ENCODE peak calls at places on chromosomes 6 and 20, in ten cellular contexts. One of them, this sample, is unnamed.

GRCh38 chr6:45323656-45324224 is 4.4 kb upstream of the RUNX2 start:
- DNase-seq in upper lobe of right lung: no peak
- DNase-seq in AG04450: no peak
- DNase-seq in tibial nerve: no peak
- DNase-seq in mesenchymal stem cell: no peak
- DNase-seq in body of pancreas: no peak
- DNase-seq in substantia nigra: no peak
- DNase-seq in GM23338: no peak
- DNase-seq in GM23248: no peak
- DNase-seq in fibroblast of lung: no peak
- DNase-seq in this sample: no peak

GRCh38 chr6:151389640-151390275 is 1.6 kb downstream of the ZBTB2 start:
- DNase-seq in upper lobe of right lung: peak
- DNase-seq in AG04450: no peak
- DNase-seq in tibial nerve: peak
- DNase-seq in mesenchymal stem cell: peak
- DNase-seq in body of pancreas: peak
- DNase-seq in substantia nigra: peak
- DNase-seq in GM23338: peak
- DNase-seq in GM23248: peak
- DNase-seq in fibroblast of lung: peak
- DNase-seq in this sample: no peak

GRCh38 chr6:118705799-118706481 is 54.5 kb upstream of the CEP85L start:
- DNase-seq in upper lobe of right lung: no peak
- DNase-seq in AG04450: no peak
- DNase-seq in tibial nerve: no peak
- DNase-seq in mesenchymal stem cell: peak
- DNase-seq in body of pancreas: no peak
- DNase-seq in substantia nigra: no peak
- DNase-seq in GM23338: peak
- DNase-seq in GM23248: peak
- DNase-seq in fibroblast of lung: peak
- DNase-seq in this sample: no peak

GRCh38 chr20:12022121-12022520 is 104.4 kb downstream of the BTBD3 start:
- DNase-seq in upper lobe of right lung: no peak
- DNase-seq in AG04450: no peak
- DNase-seq in tibial nerve: no peak
- DNase-seq in mesenchymal stem cell: no peak
- DNase-seq in body of pancreas: no peak
- DNase-seq in substantia nigra: no peak
- DNase-seq in GM23338: no peak
- DNase-seq in GM23248: no peak
- DNase-seq in fibroblast of lung: no peak
- DNase-seq in this sample: no peak

GRCh38 chr6:158056804-158057203 is 75.1 kb downstream of the SYNJ2 start:
- DNase-seq in upper lobe of right lung: no peak
- DNase-seq in AG04450: no peak
- DNase-seq in tibial nerve: no peak
- DNase-seq in mesenchymal stem cell: no peak
- DNase-seq in body of pancreas: no peak
- DNase-seq in substantia nigra: no peak
- DNase-seq in GM23338: no peak
- DNase-seq in GM23248: no peak
- DNase-seq in fibroblast of lung: no peak
- DNase-seq in this sample: no peak

GRCh38 chr6:6875818-6876470 is 231.8 kb upstream of the RREB1 start:
- DNase-seq in upper lobe of right lung: no peak
- DNase-seq in AG04450: peak
- DNase-seq in tibial nerve: no peak
- DNase-seq in mesenchymal stem cell: peak
- DNase-seq in body of pancreas: no peak
- DNase-seq in substantia nigra: no peak
- DNase-seq in GM23338: no peak
- DNase-seq in GM23248: peak
- DNase-seq in fibroblast of lung: peak
- DNase-seq in this sample: peak

GRCh38 chr6:34362909-34363713 is 29.4 kb downstream of the NUDT3 start:
- DNase-seq in upper lobe of right lung: no peak
- DNase-seq in AG04450: no peak
- DNase-seq in tibial nerve: no peak
- DNase-seq in mesenchymal stem cell: no peak
- DNase-seq in body of pancreas: no peak
- DNase-seq in substantia nigra: no peak
- DNase-seq in GM23338: peak
- DNase-seq in GM23248: no peak
- DNase-seq in fibroblast of lung: no peak
- DNase-seq in this sample: no peak

GRCh38 chr6:35485402-35485877 is 11.4 kb downstream of the TEAD3 start:
- DNase-seq in upper lobe of right lung: peak
- DNase-seq in AG04450: no peak
- DNase-seq in tibial nerve: no peak
- DNase-seq in mesenchymal stem cell: peak
- DNase-seq in body of pancreas: no peak
- DNase-seq in substantia nigra: no peak
- DNase-seq in GM23338: peak
- DNase-seq in GM23248: peak
- DNase-seq in fibroblast of lung: peak
- DNase-seq in this sample: no peak

GRCh38 chr6:28586273-28586672 is 60.6 kb downstream of the GPX5 start:
- DNase-seq in upper lobe of right lung: no peak
- DNase-seq in AG04450: no peak
- DNase-seq in tibial nerve: no peak
- DNase-seq in mesenchymal stem cell: no peak
- DNase-seq in body of pancreas: no peak
- DNase-seq in substantia nigra: no peak
- DNase-seq in GM23338: peak
- DNase-seq in GM23248: no peak
- DNase-seq in fibroblast of lung: peak
- DNase-seq in this sample: no peak

GRCh38 chr6:28587746-28588075 is 62.0 kb downstream of the GPX5 start:
- DNase-seq in upper lobe of right lung: no peak
- DNase-seq in AG04450: no peak
- DNase-seq in tibial nerve: no peak
- DNase-seq in mesenchymal stem cell: peak
- DNase-seq in body of pancreas: no peak
- DNase-seq in substantia nigra: no peak
- DNase-seq in GM23338: no peak
- DNase-seq in GM23248: peak
- DNase-seq in fibroblast of lung: peak
- DNase-seq in this sample: no peak

GRCh38 chr6:28587011-28587745 is 61.5 kb downstream of the GPX5 start:
- DNase-seq in upper lobe of right lung: peak
- DNase-seq in AG04450: no peak
- DNase-seq in tibial nerve: no peak
- DNase-seq in mesenchymal stem cell: peak
- DNase-seq in body of pancreas: peak
- DNase-seq in substantia nigra: peak
- DNase-seq in GM23338: peak
- DNase-seq in GM23248: peak
- DNase-seq in fibroblast of lung: peak
- DNase-seq in this sample: no peak

GRCh38 chr6:28589234-28589951 is 63.7 kb downstream of the GPX5 start:
- DNase-seq in upper lobe of right lung: no peak
- DNase-seq in AG04450: peak
- DNase-seq in tibial nerve: peak
- DNase-seq in mesenchymal stem cell: peak
- DNase-seq in body of pancreas: peak
- DNase-seq in substantia nigra: no peak
- DNase-seq in GM23338: peak
- DNase-seq in GM23248: peak
- DNase-seq in fibroblast of lung: peak
- DNase-seq in this sample: no peak

DNA sequence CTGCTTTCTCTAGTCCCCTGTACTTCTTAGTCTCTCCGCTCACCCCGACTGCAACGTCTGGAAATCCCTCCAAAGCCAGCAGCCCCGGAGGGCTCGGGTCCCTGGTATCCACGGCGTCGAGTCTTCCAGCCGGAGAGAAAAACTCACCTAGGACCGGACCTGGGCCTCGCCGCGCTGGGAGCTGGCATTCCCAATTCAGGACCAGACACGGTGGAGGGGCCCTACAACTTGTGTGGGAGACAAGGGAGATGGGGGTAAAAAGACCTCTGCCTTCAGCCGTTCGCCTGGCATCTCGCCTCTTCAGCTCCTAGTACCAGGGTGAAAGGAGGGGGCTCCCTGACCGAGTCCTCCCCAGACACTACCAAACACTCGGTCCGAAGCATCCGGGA is 64.3 kb downstream of the GPX5 start:
- DNase-seq in upper lobe of right lung: no peak
- DNase-seq in AG04450: no peak
- DNase-seq in tibial nerve: no peak
- DNase-seq in mesenchymal stem cell: no peak
- DNase-seq in body of pancreas: no peak
- DNase-seq in substantia nigra: no peak
- DNase-seq in GM23338: peak
- DNase-seq in GM23248: peak
- DNase-seq in fibroblast of lung: peak
- DNase-seq in this sample: no peak
- H3K27ac ChIP-seq in upper lobe of right lung: no peak
- H3K27ac ChIP-seq in AG04450: peak
- H3K27ac ChIP-seq in tibial nerve: no peak
- H3K27ac ChIP-seq in mesenchymal stem cell: no peak
- H3K27ac ChIP-seq in body of pancreas: no peak
- H3K27ac ChIP-seq in substantia nigra: no peak
- H3K27ac ChIP-seq in GM23338: peak
- H3K27ac ChIP-seq in GM23248: peak
- H3K27ac ChIP-seq in fibroblast of lung: no peak
- H3K27ac ChIP-seq in this sample: no peak

GRCh38 chr6:141364232-141364631 is 768.5 kb upstream of the GJE1 start:
- DNase-seq in upper lobe of right lung: no peak
- DNase-seq in AG04450: no peak
- DNase-seq in tibial nerve: no peak
- DNase-seq in mesenchymal stem cell: no peak
- DNase-seq in body of pancreas: no peak
- DNase-seq in substantia nigra: no peak
- DNase-seq in GM23338: no peak
- DNase-seq in GM23248: no peak
- DNase-seq in fibroblast of lung: no peak
- DNase-seq in this sample: no peak

GRCh38 chr6:141364694-141365093 is 768.0 kb upstream of the GJE1 start:
- DNase-seq in upper lobe of right lung: no peak
- DNase-seq in AG04450: no peak
- DNase-seq in tibial nerve: no peak
- DNase-seq in mesenchymal stem cell: no peak
- DNase-seq in body of pancreas: no peak
- DNase-seq in substantia nigra: no peak
- DNase-seq in GM23338: no peak
- DNase-seq in GM23248: no peak
- DNase-seq in fibroblast of lung: no peak
- DNase-seq in this sample: no peak

GRCh38 chr6:141361559-141361958 is 771.2 kb upstream of the GJE1 start:
- DNase-seq in upper lobe of right lung: no peak
- DNase-seq in AG04450: no peak
- DNase-seq in tibial nerve: no peak
- DNase-seq in mesenchymal stem cell: no peak
- DNase-seq in body of pancreas: no peak
- DNase-seq in substantia nigra: no peak
- DNase-seq in GM23338: no peak
- DNase-seq in GM23248: no peak
- DNase-seq in fibroblast of lung: no peak
- DNase-seq in this sample: no peak

GRCh38 chr6:141354191-141354950 is 778.4 kb upstream of the GJE1 start:
- DNase-seq in upper lobe of right lung: no peak
- DNase-seq in AG04450: no peak
- DNase-seq in tibial nerve: no peak
- DNase-seq in mesenchymal stem cell: no peak
- DNase-seq in body of pancreas: no peak
- DNase-seq in substantia nigra: no peak
- DNase-seq in GM23338: peak
- DNase-seq in GM23248: no peak
- DNase-seq in fibroblast of lung: no peak
- DNase-seq in this sample: no peak

DNA sequence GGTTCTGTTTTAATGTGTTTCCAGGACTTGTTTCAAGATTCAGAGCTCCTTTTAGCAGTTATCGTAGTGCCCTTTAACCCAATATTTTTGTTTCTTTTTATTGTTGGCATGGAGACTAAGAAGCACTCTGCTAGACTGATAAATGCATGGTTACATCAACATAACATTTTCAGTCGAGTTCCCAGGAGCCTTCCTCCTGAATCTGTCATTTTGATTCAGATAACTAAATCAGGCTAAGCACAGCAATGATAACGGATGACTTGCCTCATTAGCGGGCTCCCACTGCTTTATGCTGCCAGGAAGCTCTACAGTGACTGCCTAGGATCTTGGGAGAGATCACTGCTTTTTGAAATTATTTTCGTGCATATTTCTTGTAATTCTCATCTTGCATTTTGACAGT is 772.8 kb upstream of the GJE1 start:
- DNase-seq in upper lobe of right lung: no peak
- DNase-seq in AG04450: no peak
- DNase-seq in tibial nerve: no peak
- DNase-seq in mesenchymal stem cell: peak
- DNase-seq in body of pancreas: no peak
- DNase-seq in substantia nigra: no peak
- DNase-seq in GM23338: no peak
- DNase-seq in GM23248: no peak
- DNase-seq in fibroblast of lung: peak
- DNase-seq in this sample: no peak
- H3K27ac ChIP-seq in upper lobe of right lung: no peak
- H3K27ac ChIP-seq in AG04450: no peak
- H3K27ac ChIP-seq in tibial nerve: no peak
- H3K27ac ChIP-seq in mesenchymal stem cell: no peak
- H3K27ac ChIP-seq in body of pancreas: no peak
- H3K27ac ChIP-seq in substantia nigra: no peak
- H3K27ac ChIP-seq in GM23338: no peak
- H3K27ac ChIP-seq in GM23248: no peak
- H3K27ac ChIP-seq in fibroblast of lung: no peak
- H3K27ac ChIP-seq in this sample: no peak

GRCh38 chr6:47195251-47195650 is 114.5 kb downstream of the TNFRSF21 start:
- DNase-seq in upper lobe of right lung: no peak
- DNase-seq in AG04450: no peak
- DNase-seq in tibial nerve: no peak
- DNase-seq in mesenchymal stem cell: peak
- DNase-seq in body of pancreas: no peak
- DNase-seq in substantia nigra: no peak
- DNase-seq in GM23338: no peak
- DNase-seq in GM23248: no peak
- DNase-seq in fibroblast of lung: no peak
- DNase-seq in this sample: no peak
- H3K27ac ChIP-seq in upper lobe of right lung: no peak
- H3K27ac ChIP-seq in AG04450: no peak
- H3K27ac ChIP-seq in tibial nerve: no peak
- H3K27ac ChIP-seq in mesenchymal stem cell: no peak
- H3K27ac ChIP-seq in body of pancreas: no peak
- H3K27ac ChIP-seq in substantia nigra: no peak
- H3K27ac ChIP-seq in GM23338: no peak
- H3K27ac ChIP-seq in GM23248: no peak
- H3K27ac ChIP-seq in fibroblast of lung: no peak
- H3K27ac ChIP-seq in this sample: no peak

GRCh38 chr6:14002176-14002947 is 77.6 kb downstream of the RNF182 start:
- DNase-seq in upper lobe of right lung: no peak
- DNase-seq in AG04450: no peak
- DNase-seq in tibial nerve: no peak
- DNase-seq in mesenchymal stem cell: no peak
- DNase-seq in body of pancreas: no peak
- DNase-seq in substantia nigra: no peak
- DNase-seq in GM23338: peak
- DNase-seq in GM23248: no peak
- DNase-seq in fibroblast of lung: no peak
- DNase-seq in this sample: no peak

GRCh38 chr6:14001329-14002012 is 76.7 kb downstream of the RNF182 start:
- DNase-seq in upper lobe of right lung: no peak
- DNase-seq in AG04450: peak
- DNase-seq in tibial nerve: no peak
- DNase-seq in mesenchymal stem cell: peak
- DNase-seq in body of pancreas: no peak
- DNase-seq in substantia nigra: no peak
- DNase-seq in GM23338: no peak
- DNase-seq in GM23248: peak
- DNase-seq in fibroblast of lung: peak
- DNase-seq in this sample: peak

GRCh38 chr6:14000901-14001300 is 76.1 kb downstream of the RNF182 start:
- DNase-seq in upper lobe of right lung: no peak
- DNase-seq in AG04450: no peak
- DNase-seq in tibial nerve: no peak
- DNase-seq in mesenchymal stem cell: no peak
- DNase-seq in body of pancreas: no peak
- DNase-seq in substantia nigra: no peak
- DNase-seq in GM23338: no peak
- DNase-seq in GM23248: peak
- DNase-seq in fibroblast of lung: no peak
- DNase-seq in this sample: no peak

GRCh38 chr6:14008809-14009208 is 84.1 kb downstream of the RNF182 start:
- DNase-seq in upper lobe of right lung: no peak
- DNase-seq in AG04450: no peak
- DNase-seq in tibial nerve: no peak
- DNase-seq in mesenchymal stem cell: no peak
- DNase-seq in body of pancreas: no peak
- DNase-seq in substantia nigra: no peak
- DNase-seq in GM23338: no peak
- DNase-seq in GM23248: no peak
- DNase-seq in fibroblast of lung: no peak
- DNase-seq in this sample: no peak

DNA sequence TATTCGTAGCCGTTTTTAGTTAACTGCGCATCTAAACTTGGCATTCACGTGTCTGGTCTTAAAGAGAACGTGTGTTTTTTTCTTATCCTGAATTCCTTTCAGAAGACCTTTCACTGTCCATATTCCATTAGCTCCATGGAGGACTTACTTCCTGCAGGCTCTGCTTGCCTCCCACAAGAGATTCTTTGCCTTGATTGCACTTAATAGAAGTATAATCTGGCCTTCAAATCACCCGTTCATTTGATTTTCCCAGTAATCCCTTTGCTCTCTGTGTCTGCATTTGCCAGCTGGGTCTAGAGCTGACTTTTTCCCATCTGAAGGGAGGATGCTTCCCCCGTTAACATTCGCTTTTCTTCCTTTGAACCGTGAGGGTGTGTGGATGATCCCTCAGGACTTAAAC is 79.5 kb downstream of the RNF182 start:
- DNase-seq in upper lobe of right lung: no peak
- DNase-seq in AG04450: no peak
- DNase-seq in tibial nerve: no peak
- DNase-seq in mesenchymal stem cell: no peak
- DNase-seq in body of pancreas: no peak
- DNase-seq in substantia nigra: no peak
- DNase-seq in GM23338: no peak
- DNase-seq in GM23248: no peak
- DNase-seq in fibroblast of lung: no peak
- DNase-seq in this sample: no peak
- H3K27ac ChIP-seq in upper lobe of right lung: no peak
- H3K27ac ChIP-seq in AG04450: no peak
- H3K27ac ChIP-seq in tibial nerve: no peak
- H3K27ac ChIP-seq in mesenchymal stem cell: no peak
- H3K27ac ChIP-seq in body of pancreas: no peak
- H3K27ac ChIP-seq in substantia nigra: no peak
- H3K27ac ChIP-seq in GM23338: no peak
- H3K27ac ChIP-seq in GM23248: no peak
- H3K27ac ChIP-seq in fibroblast of lung: no peak
- H3K27ac ChIP-seq in this sample: no peak